ENCODE peak calls at places on chromosomes 2 and 18, in nine cellular contexts. U, M, C, E, B, S, K, I and A are unnamed samples.

GRCh38 chr2:176140520-176141317 is 10.6 kb upstream of the HOXD4 start:
- DNase-seq in K (peak; percentile 25), M (peak; percentile 23), S (peak; percentile 44), C (peak; percentile 70), U (peak; percentile 83), E (peak; percentile 91), B (peak; percentile 54), I (no peak), A (no peak)

GRCh38 chr2:240586919-240587800 is 626 bp downstream of the CAPN10 start:
- DNase-seq in E (peak; percentile 45), C (no peak), I (peak; percentile 46), B (no peak), S (peak; percentile 12), U (peak; percentile 68), K (peak; percentile 27), M (no peak), A (no peak)

GRCh38 chr18:23377669-23378469 is 75.2 kb upstream of the RIOK3 start:
- DNase-seq in M (no peak), B (peak; percentile 31), U (no peak), K (no peak), S (no peak), I (no peak), C (no peak), E (peak; percentile 74), A (no peak)

GRCh38 chr2:120466704-120467054 is 120.7 kb downstream of the INHBB start:
- DNase-seq in E (peak; percentile 44), S (no peak), U (no peak), K (no peak), I (no peak), M (no peak), C (no peak), B (no peak), A (no peak)

GRCh38 chr2:172427990-172428840 is 829 bp downstream of the ITGA6 start:
- DNase-seq in C (peak; percentile 56), I (peak; percentile 63), E (peak; percentile 67), B (peak; percentile 42), K (no peak), S (peak; percentile 30), M (peak; percentile 45), U (peak; percentile 75), A (no peak)

GRCh38 chr18:9619990-9620389 is 5.6 kb upstream of the PPP4R1 start:
- DNase-seq in E (no peak), I (no peak), B (no peak), M (no peak), S (no peak), U (no peak), C (no peak), K (no peak), A (no peak)

GRCh38 chr18:29041976-29042375 is 865.0 kb upstream of the CDH2 start:
- DNase-seq in M (no peak), S (no peak), K (no peak), C (no peak), B (no peak), U (no peak), I (no peak), E (no peak), A (no peak)

GRCh38 chr2:3487432-3487831 is 31.9 kb downstream of the ADI1 start:
- DNase-seq in U (no peak), B (no peak), E (no peak), K (no peak), C (no peak), M (no peak), S (no peak), I (no peak), A (no peak)

GRCh38 chr2:25310965-25311865 is 30.5 kb downstream of the DNMT3A start:
- DNase-seq in M (no peak), C (peak; percentile 83), I (peak; percentile 94), S (no peak), B (peak; percentile 38), U (peak; percentile 96), K (no peak), E (no peak), A (no peak)

GRCh38 chr2:174503161-174503809 is 16.5 kb upstream of the GPR155 start:
- DNase-seq in K (no peak), U (no peak), M (no peak), I (no peak), C (no peak), E (no peak), S (no peak), B (no peak), A (no peak)

GRCh38 chr2:239770240-239770639 is 254.9 kb downstream of the NDUFA10 start:
- DNase-seq in E (no peak), C (no peak), U (no peak), I (no peak), K (no peak), M (no peak), S (no peak), B (no peak), A (no peak)